ENCODE peak calls at places on chromosomes 7 and 10, in seven cellular contexts. M, L, N, H, W, U and D are unnamed samples.

GRCh38 chr7:44101966-44102845 is 1.9 kb upstream of the AEBP1 start:
- DNase-seq in W (no peak), U (no peak), L (peak; percentile 66), M (no peak), H (no peak), N (no peak), D (no peak)

GRCh38 chr7:30896041-30896440 is 15.6 kb upstream of the AQP1 start:
- DNase-seq in U (no peak), M (no peak), W (peak; percentile 66), H (no peak), L (no peak), N (no peak), D (no peak)

GRCh38 chr7:137091396-137091795 is 222.9 kb downstream of the CHRM2 start:
- DNase-seq in L (no peak), N (no peak), U (no peak), H (no peak), W (no peak), M (peak; percentile 21), D (no peak)

GRCh38 chr7:134787720-134788119 is 8.3 kb downstream of the CALD1 start:
- DNase-seq in H (no peak), N (no peak), L (no peak), M (no peak), W (no peak), U (no peak), D (no peak)

GRCh38 chr7:155883491-155884224 is 71.4 kb upstream of the SHH start:
- DNase-seq in H (no peak), U (no peak), W (no peak), L (no peak), N (no peak), M (no peak), D (no peak)

GRCh38 chr7:158431941-158432347 is 155.7 kb downstream of the PTPRN2 start:
- DNase-seq in N (no peak), H (no peak), U (no peak), M (no peak), W (peak; percentile 49), L (no peak), D (no peak)

GRCh38 chr7:88789480-88790064 is 6.0 kb downstream of the TEX47 start:
- DNase-seq in M (no peak), L (no peak), W (no peak), U (peak; percentile 58), N (no peak), H (no peak), D (no peak)

GRCh38 chr7:136911362-136911761 is 42.9 kb downstream of the CHRM2 start:
- DNase-seq in H (no peak), L (no peak), N (no peak), M (peak; percentile 12), U (no peak), W (no peak), D (no peak)

GRCh38 chr10:80187465-80188409 is 17.6 kb downstream of the ANXA11 start:
- DNase-seq in U (peak; percentile 99), L (no peak), M (no peak), H (peak; percentile 49), W (no peak), N (no peak), D (peak; percentile 83)

GRCh38 chr7:74042746-74043522 is 15.0 kb downstream of the ELN start:
- DNase-seq in W (peak; percentile 83), H (no peak), M (no peak), U (no peak), L (peak; percentile 15), N (no peak), D (no peak)

GRCh38 chr7:123070702-123071286 is 75.3 kb upstream of the TAS2R16 start:
- DNase-seq in M (peak; percentile 20), W (no peak), N (no peak), L (no peak), U (no peak), H (no peak), D (no peak)

GRCh38 chr10:126836009-126836408 is 69.2 kb upstream of the DOCK1 start:
- DNase-seq in M (no peak), W (no peak), L (no peak), H (no peak), N (no peak), U (no peak), D (no peak)

GRCh38 chr10:53744176-53744575 is 971.6 kb upstream of the MBL2 start:
- DNase-seq in N (no peak), H (no peak), M (no peak), L (no peak), U (no peak), W (no peak), D (no peak)

GRCh38 chr7:84524714-84525694 is 330.4 kb upstream of the SEMA3A start:
- DNase-seq in U (no peak), L (no peak), M (no peak), N (no peak), H (no peak), W (no peak), D (no peak)